ENCODE peak calls at places on chromosomes 6 and 20, in nine cellular contexts. T is AG09319, C is cardiac fibroblast, Y is NB4, L is AG04449, D is GM23338, B is B cell, N is progenitor cell of endocrine pancreas, O is heart right ventricle. K is an unnamed sample.

GRCh38 chr6:66961191-66961590 is 1254.2 kb upstream of the EYS start:
- DNase-seq in B (no peak), L (no peak), O (no peak), C (no peak), D (no peak), Y (no peak), T (no peak), N (no peak), K (no peak)

GRCh38 chr6:25655746-25656145 is 3.7 kb downstream of the SCGN start:
- DNase-seq in T (no peak), L (no peak), O (no peak), C (no peak), Y (no peak), B (no peak), N (no peak), D (no peak), K (no peak)

GRCh38 chr20:51624157-51624731 is 81.7 kb upstream of the NFATC2 start:
- DNase-seq in B (peak; percentile 79), D (peak; percentile 92), C (peak; percentile 68), T (no peak), L (no peak), O (peak; percentile 41), N (peak; percentile 61), Y (peak; percentile 79), K (peak; percentile 82)

GRCh38 chr6:16898640-16899428 is 137.6 kb upstream of the ATXN1 start:
- DNase-seq in Y (no peak), C (no peak), O (no peak), L (no peak), D (no peak), N (no peak), B (no peak), T (no peak), K (no peak)

GRCh38 chr20:62952373-62953166 is at the start of gene SLC17A9:
- DNase-seq in D (peak; percentile 86), N (no peak), C (peak; percentile 36), B (peak; percentile 82), Y (peak; percentile 94), T (peak; percentile 29), O (no peak), L (no peak), K (no peak)

GRCh38 chr6:89842228-89842627 is 12.5 kb downstream of the CASP8AP2 start:
- DNase-seq in C (no peak), L (no peak), T (no peak), D (no peak), Y (no peak), N (no peak), O (no peak), B (no peak), K (no peak)

GRCh38 chr20:63095718-63096654 is 89.2 kb upstream of the BHLHE23 start:
- DNase-seq in Y (no peak), O (no peak), B (no peak), D (no peak), L (no peak), C (no peak), N (no peak), T (no peak), K (no peak)

GRCh38 chr6:170075659-170076223 is 215.1 kb downstream of the DLL1 start:
- DNase-seq in D (no peak), Y (no peak), C (no peak), T (no peak), L (no peak), B (no peak), N (no peak), O (no peak), K (no peak)

GRCh38 chr6:101230866-101231265 is 162.6 kb upstream of the GRIK2 start:
- DNase-seq in Y (no peak), N (no peak), D (no peak), O (no peak), T (no peak), B (no peak), L (no peak), C (no peak), K (no peak)

GRCh38 chr6:101224751-101225150 is 168.8 kb upstream of the GRIK2 start:
- DNase-seq in N (no peak), L (no peak), C (no peak), B (no peak), Y (no peak), D (no peak), T (no peak), O (no peak), K (no peak)

GRCh38 chr6:101231606-101232235 is 161.8 kb upstream of the GRIK2 start:
- DNase-seq in T (no peak), C (no peak), Y (peak; percentile 8), D (no peak), B (no peak), O (no peak), N (no peak), L (no peak), K (no peak)

DNA sequence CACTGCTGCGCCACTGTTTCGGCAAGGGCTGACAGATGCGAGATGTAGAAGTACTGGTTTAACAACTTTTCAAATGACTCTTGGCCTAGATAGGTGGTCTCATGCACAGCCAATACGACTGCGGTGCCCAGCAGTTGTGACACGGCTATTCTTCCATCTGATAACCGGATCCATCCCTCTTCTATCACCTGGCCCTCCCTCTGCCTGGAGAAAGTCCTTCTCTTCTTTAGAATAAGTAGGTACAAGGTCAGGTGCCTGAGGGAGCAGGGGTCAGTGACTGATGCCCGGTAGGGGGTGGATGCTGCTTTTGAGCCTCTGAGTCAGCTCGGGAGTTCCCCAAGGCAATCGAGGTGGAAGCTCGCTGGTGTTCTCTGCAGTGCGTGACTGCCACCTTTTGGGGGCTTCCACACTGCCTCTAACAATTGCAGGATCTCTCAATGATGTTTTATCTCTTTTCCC is 166.8 kb upstream of the GRIK2 start:
- DNase-seq in C (peak; percentile 36), D (peak; percentile 91), B (peak; percentile 9), N (peak; percentile 9), L (no peak), Y (peak; percentile 47), T (no peak), O (no peak), K (peak; percentile 10)
- TF ChIP-seq CTCF in C (peak; percentile 52), D (peak; percentile 77), B (no peak), N (peak; percentile 58), L (peak; percentile 33), Y (peak; percentile 38), T (no peak), O (peak; percentile 28), K (peak; percentile 54)

GRCh38 chr6:2000962-2001361 is 244.4 kb downstream of the GMDS start:
- DNase-seq in D (no peak), L (no peak), B (no peak), N (no peak), Y (no peak), T (no peak), O (no peak), C (no peak), K (no peak)

GRCh38 chr6:1991332-1991878 is 254.0 kb downstream of the GMDS start:
- DNase-seq in N (no peak), D (no peak), Y (no peak), B (no peak), O (no peak), L (no peak), C (no peak), T (no peak), K (no peak)

GRCh38 chr6:1993049-1993448 is 252.4 kb downstream of the GMDS start:
- DNase-seq in N (no peak), T (no peak), L (no peak), D (no peak), B (no peak), C (no peak), O (no peak), Y (no peak), K (no peak)

GRCh38 chr6:1997702-1998101 is 247.7 kb downstream of the GMDS start:
- DNase-seq in D (no peak), O (no peak), L (no peak), Y (no peak), C (no peak), T (no peak), N (no peak), B (no peak), K (no peak)

GRCh38 chr6:1995521-1996110 is 249.8 kb downstream of the GMDS start:
- DNase-seq in Y (no peak), L (no peak), O (no peak), B (no peak), C (no peak), T (no peak), D (peak; percentile 18), N (no peak), K (no peak)
- TF ChIP-seq CTCF in Y (no peak), L (no peak), O (no peak), B (no peak), C (no peak), T (no peak), D (no peak), N (no peak), K (no peak)

GRCh38 chr6:112429226-112429625 is 82.1 kb downstream of the RFPL4B start:
- DNase-seq in O (no peak), Y (no peak), B (no peak), N (no peak), D (peak; percentile 70), C (peak; percentile 39), L (no peak), T (no peak), K (no peak)
- TF ChIP-seq CTCF in O (peak; percentile 23), Y (no peak), B (no peak), N (peak; percentile 37), D (peak; percentile 61), C (peak; percentile 24), L (peak; percentile 19), T (no peak), K (no peak)

GRCh38 chr20:2417142-2417541 is 36.4 kb downstream of the TGM6 start:
- DNase-seq in N (no peak), Y (no peak), O (no peak), C (no peak), D (no peak), B (no peak), L (no peak), T (no peak), K (no peak)

GRCh38 chr20:2418388-2418787 is 37.7 kb downstream of the TGM6 start:
- DNase-seq in T (no peak), B (no peak), N (no peak), Y (no peak), D (no peak), O (no peak), C (no peak), L (no peak), K (no peak)

GRCh38 chr20:2420510-2420909 is 39.8 kb downstream of the TGM6 start:
- DNase-seq in L (no peak), O (no peak), N (no peak), Y (no peak), C (no peak), B (no peak), D (no peak), T (no peak), K (no peak)

GRCh38 chr20:2421247-2421646 is 40.5 kb downstream of the TGM6 start:
- DNase-seq in T (no peak), O (no peak), Y (no peak), N (no peak), C (peak; percentile 3), B (no peak), D (no peak), L (no peak), K (no peak)
- TF ChIP-seq CTCF in T (peak; percentile 2), O (no peak), Y (no peak), N (peak; percentile 21), C (peak; percentile 12), B (no peak), D (peak; percentile 40), L (no peak), K (no peak)